ENCODE peak calls at places on chromosomes 12 and 14, in eight cellular contexts. One of them, this sample, is unnamed.

GRCh38 chr12:29152223-29152868 is 3.3 kb downstream of the FAR2 start:
- DNase-seq in small intestine: peak; percentile 70
- DNase-seq in NAMALWA: peak; percentile 19
- DNase-seq in Right ventricle myocardium inferior: no peak
- DNase-seq in activated naive CD4-positive, alpha-beta T cell treated with anti-CD3 and anti-CD28 coated beads for 36 hours: no peak
- DNase-seq in hippocampal formation: no peak
- DNase-seq in GOT3: no peak
- DNase-seq in NCI-H2081: no peak
- DNase-seq in this sample: no peak

GRCh38 chr14:96215845-96216244 is 11.2 kb downstream of the BDKRB2 start:
- DNase-seq in NCI-H2081: no peak
- DNase-seq in NAMALWA: no peak
- DNase-seq in small intestine: no peak
- DNase-seq in hippocampal formation: no peak
- DNase-seq in Right ventricle myocardium inferior: no peak
- DNase-seq in activated naive CD4-positive, alpha-beta T cell treated with anti-CD3 and anti-CD28 coated beads for 36 hours: no peak
- DNase-seq in GOT3: no peak
- DNase-seq in this sample: no peak

GRCh38 chr12:90250766-90251165 is 542.1 kb upstream of the ATP2B1 start:
- DNase-seq in NCI-H2081: no peak
- DNase-seq in GOT3: no peak
- DNase-seq in small intestine: peak; percentile 50
- DNase-seq in hippocampal formation: no peak
- DNase-seq in activated naive CD4-positive, alpha-beta T cell treated with anti-CD3 and anti-CD28 coated beads for 36 hours: no peak
- DNase-seq in Right ventricle myocardium inferior: no peak
- DNase-seq in NAMALWA: no peak
- DNase-seq in this sample: no peak

GRCh38 chr12:80001562-80001961 is 66.7 kb upstream of the PPP1R12A start:
- DNase-seq in GOT3: no peak
- DNase-seq in hippocampal formation: no peak
- DNase-seq in activated naive CD4-positive, alpha-beta T cell treated with anti-CD3 and anti-CD28 coated beads for 36 hours: no peak
- DNase-seq in Right ventricle myocardium inferior: no peak
- DNase-seq in NAMALWA: no peak
- DNase-seq in NCI-H2081: no peak
- DNase-seq in small intestine: no peak
- DNase-seq in this sample: no peak

GRCh38 chr12:1540690-1541089 is 53.7 kb downstream of the FBXL14 start:
- DNase-seq in activated naive CD4-positive, alpha-beta T cell treated with anti-CD3 and anti-CD28 coated beads for 36 hours: no peak
- DNase-seq in Right ventricle myocardium inferior: no peak
- DNase-seq in hippocampal formation: no peak
- DNase-seq in NCI-H2081: no peak
- DNase-seq in GOT3: no peak
- DNase-seq in small intestine: no peak
- DNase-seq in NAMALWA: no peak
- DNase-seq in this sample: no peak

GRCh38 chr14:104249706-104250105 is 111.3 kb downstream of the KIF26A start:
- DNase-seq in NCI-H2081: no peak
- DNase-seq in small intestine: no peak
- DNase-seq in NAMALWA: no peak
- DNase-seq in Right ventricle myocardium inferior: no peak
- DNase-seq in GOT3: no peak
- DNase-seq in hippocampal formation: no peak
- DNase-seq in activated naive CD4-positive, alpha-beta T cell treated with anti-CD3 and anti-CD28 coated beads for 36 hours: no peak
- DNase-seq in this sample: no peak

GRCh38 chr14:105439710-105440553 is 20.3 kb downstream of the MTA1 start:
- DNase-seq in NCI-H2081: peak; percentile 27
- DNase-seq in NAMALWA: no peak
- DNase-seq in Right ventricle myocardium inferior: peak; percentile 37
- DNase-seq in activated naive CD4-positive, alpha-beta T cell treated with anti-CD3 and anti-CD28 coated beads for 36 hours: no peak
- DNase-seq in hippocampal formation: no peak
- DNase-seq in GOT3: no peak
- DNase-seq in small intestine: no peak
- DNase-seq in this sample: no peak

GRCh38 chr14:53054457-53054856 is 98.7 kb downstream of the DDHD1 start:
- DNase-seq in hippocampal formation: no peak
- DNase-seq in activated naive CD4-positive, alpha-beta T cell treated with anti-CD3 and anti-CD28 coated beads for 36 hours: no peak
- DNase-seq in NCI-H2081: no peak
- DNase-seq in NAMALWA: no peak
- DNase-seq in Right ventricle myocardium inferior: no peak
- DNase-seq in GOT3: no peak
- DNase-seq in small intestine: no peak
- DNase-seq in this sample: peak; percentile 22

GRCh38 chr12:46472893-46473633 is 100.5 kb upstream of the SLC38A2 start:
- DNase-seq in activated naive CD4-positive, alpha-beta T cell treated with anti-CD3 and anti-CD28 coated beads for 36 hours: no peak
- DNase-seq in NAMALWA: no peak
- DNase-seq in NCI-H2081: peak; percentile 47
- DNase-seq in Right ventricle myocardium inferior: no peak
- DNase-seq in GOT3: no peak
- DNase-seq in small intestine: peak; percentile 71
- DNase-seq in hippocampal formation: no peak
- DNase-seq in this sample: peak; percentile 70

This sample was measured in brain microvascular endothelial cell.